ENCODE peak calls at places on chromosomes 6 and 20, in five cellular contexts. M is OCI-LY7, W is SJSA1, Z is mesenchymal stem cell, E is tibial artery. G is an unnamed sample.

GRCh38 chr6:136657629-136658028 is 107.4 kb upstream of the MAP7 start:
- DNase-seq in M (no peak), W (no peak), Z (peak; percentile 45), E (no peak), G (no peak)

GRCh38 chr20:37503256-37503927 is 17.7 kb upstream of the NNAT start:
- DNase-seq in M (no peak), W (no peak), Z (no peak), E (no peak), G (no peak)

GRCh38 chr6:136546321-136546720 is 3.9 kb downstream of the MAP7 start:
- DNase-seq in M (no peak), W (no peak), Z (no peak), E (no peak), G (no peak)

GRCh38 chr6:35213824-35214756 is at the start of gene SCUBE3:
- DNase-seq in M (no peak), W (peak; percentile 59), Z (peak; percentile 50), E (no peak), G (peak; percentile 95)

GRCh38 chr6:37990762-37991525 is 171.4 kb downstream of the ZFAND3 start:
- DNase-seq in M (no peak), W (peak; percentile 58), Z (peak; percentile 92), E (no peak), G (no peak)

GRCh38 chr6:166738361-166738760 is 111.3 kb upstream of the RPS6KA2 start:
- DNase-seq in M (no peak), W (no peak), Z (peak; percentile 61), E (no peak), G (no peak)

GRCh38 chr6:15569035-15569995 is 93.5 kb downstream of the DTNBP1 start:
- DNase-seq in M (no peak), W (no peak), Z (no peak), E (no peak), G (no peak)

GRCh38 chr6:26170951-26171841 is 84.0 kb downstream of the HFE start:
- DNase-seq in M (peak; percentile 36), W (no peak), Z (no peak), E (no peak), G (no peak)

GRCh38 chr20:33733654-33734576 is 2.1 kb downstream of the ZNF341 start:
- DNase-seq in M (peak; percentile 65), W (peak; percentile 89), Z (peak; percentile 87), E (no peak), G (no peak)

GRCh38 chr6:147035891-147036290 is 168.3 kb upstream of the STXBP5 start:
- DNase-seq in M (no peak), W (no peak), Z (no peak), E (no peak), G (no peak)

DNA sequence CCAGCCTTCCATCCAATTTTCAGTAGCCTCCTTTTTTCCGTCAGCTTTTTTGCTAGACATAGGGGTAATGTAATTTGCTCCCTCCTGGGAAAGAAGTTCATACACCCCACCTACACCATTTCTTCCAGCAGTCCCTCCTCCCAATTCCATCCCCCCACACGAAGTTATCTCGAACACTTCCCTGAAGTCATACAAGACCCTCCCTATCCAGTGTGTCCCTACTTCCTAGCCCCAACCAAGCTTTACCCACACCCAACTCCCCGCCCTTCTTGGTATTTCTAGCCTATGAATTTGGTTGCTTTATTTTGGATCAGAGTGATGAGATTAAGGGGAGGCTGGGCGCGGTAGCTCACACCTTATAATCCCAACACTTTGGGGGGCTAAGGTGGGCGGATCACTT is 1.0 kb downstream of the UBE2C start:
- DNase-seq in M (no peak), W (no peak), Z (no peak), E (no peak), G (peak; percentile 41)
- H3K4me3 ChIP-seq in M (peak overlapping the region; percentile 82), W (peak overlapping the region; percentile 81), Z (peak overlapping the region; percentile 82), E (no peak overlapping the region), G (peak overlapping the region; percentile 96)

GRCh38 chr6:156807028-156807427 is 29.9 kb downstream of the ARID1B start:
- DNase-seq in M (no peak), W (no peak), Z (no peak), E (no peak), G (no peak)
- H3K4me3 ChIP-seq in M (no peak overlapping the region), W (no peak overlapping the region), Z (no peak overlapping the region), E (no peak overlapping the region), G (no peak overlapping the region)

GRCh38 chr6:143564484-143565017 is 53.0 kb upstream of the FUCA2 start:
- DNase-seq in M (no peak), W (no peak), Z (no peak), E (no peak), G (no peak)

GRCh38 chr6:143570147-143570853 is 58.8 kb upstream of the FUCA2 start:
- DNase-seq in M (no peak), W (no peak), Z (no peak), E (no peak), G (peak; percentile 48)

DNA sequence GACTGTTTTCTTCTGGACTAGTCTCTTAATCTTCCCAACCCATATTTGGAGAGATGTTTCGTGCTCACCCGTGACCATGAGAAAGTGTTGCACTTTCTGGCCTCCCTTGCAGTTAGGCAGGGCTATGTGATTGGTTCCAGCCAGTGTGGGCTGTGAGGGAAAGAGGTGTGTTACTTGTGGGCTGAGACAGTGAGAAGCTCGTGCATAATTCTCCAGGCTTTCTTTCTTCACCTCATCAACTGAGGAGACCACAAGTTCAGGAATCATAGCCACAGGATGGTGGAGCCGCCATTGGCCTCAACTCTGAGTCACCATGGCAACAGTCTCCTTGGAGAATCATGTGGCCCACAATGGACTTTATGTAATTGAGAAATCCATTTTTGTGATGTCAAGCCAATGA is 57.5 kb upstream of the FUCA2 start:
- DNase-seq in M (no peak), W (no peak), Z (peak; percentile 3), E (no peak), G (no peak)
- H3K4me3 ChIP-seq in M (no peak overlapping the region), W (no peak overlapping the region), Z (peak overlapping the region; percentile 20), E (no peak overlapping the region), G (no peak overlapping the region)

GRCh38 chr20:47198254-47198671 is 158.2 kb downstream of the ZMYND8 start:
- DNase-seq in M (no peak), W (no peak), Z (no peak), E (no peak), G (no peak)

GRCh38 chr20:47195573-47195972 is 160.9 kb downstream of the ZMYND8 start:
- DNase-seq in M (no peak), W (no peak), Z (no peak), E (no peak), G (no peak)

GRCh38 chr20:47198996-47199552 is 157.4 kb downstream of the ZMYND8 start:
- DNase-seq in M (no peak), W (no peak), Z (no peak), E (no peak), G (no peak)

GRCh38 chr20:47201074-47201730 is 155.3 kb downstream of the ZMYND8 start:
- DNase-seq in M (no peak), W (no peak), Z (no peak), E (no peak), G (no peak)

DNA sequence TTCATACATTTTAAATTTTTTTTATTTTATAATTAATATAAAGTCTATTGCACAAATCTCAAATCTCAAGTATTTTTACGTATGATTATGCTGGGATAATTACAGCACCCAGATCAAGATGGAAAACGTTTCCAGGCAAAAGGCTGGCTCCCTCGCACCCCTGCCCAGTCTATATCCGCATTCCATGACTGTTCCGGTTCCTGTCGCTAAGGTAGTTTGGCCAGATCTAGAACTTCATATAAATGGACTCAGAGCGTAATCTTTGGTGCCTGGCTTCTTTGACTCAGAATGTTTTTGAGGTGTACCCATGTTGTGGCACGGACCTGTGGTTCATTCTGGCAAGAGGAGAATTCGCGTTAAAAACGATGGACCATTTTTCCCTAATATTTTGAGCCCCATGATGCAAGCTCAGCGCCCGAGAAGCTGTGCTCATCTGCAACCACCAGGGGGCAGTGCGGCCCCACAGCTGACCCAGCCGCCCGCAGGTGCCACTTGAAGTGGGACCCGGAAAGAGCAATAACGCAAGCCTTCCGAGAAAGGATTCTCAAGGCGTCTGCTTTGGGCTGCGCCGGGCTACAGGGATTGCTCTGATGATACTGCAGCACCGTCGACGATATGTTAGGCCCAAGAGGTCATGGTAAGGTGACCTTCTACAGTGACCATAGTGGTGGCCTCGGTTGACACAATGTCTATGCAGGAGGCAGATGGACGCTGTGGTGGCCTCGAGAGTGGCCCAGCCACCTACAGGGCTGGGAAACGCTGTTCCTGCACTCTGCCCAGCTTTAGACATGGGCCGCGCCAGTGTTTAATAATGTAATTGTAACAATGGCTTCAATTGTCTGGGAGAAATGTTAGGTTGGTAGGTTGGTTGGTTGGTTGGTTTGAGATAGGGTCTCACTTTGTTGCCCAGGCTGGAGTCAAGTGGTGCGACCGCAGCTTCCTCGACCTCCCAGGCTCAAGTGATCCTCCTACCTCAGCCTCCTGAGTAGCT is 160.1 kb downstream of the ZMYND8 start:
- DNase-seq in M (peak; percentile 87), W (peak; percentile 37), Z (peak; percentile 56), E (peak; percentile 80), G (peak; percentile 89)
- H3K4me3 ChIP-seq in M (peak overlapping the region; percentile 34), W (no peak overlapping the region), Z (no peak overlapping the region), E (no peak overlapping the region), G (no peak overlapping the region)

G was measured in H7.